ENCODE peak calls at places on chromosomes 12 and 14, in seven cellular contexts. H, I, O, W, G, U and L are unnamed samples.

GRCh38 chr12:94807951-94808350 is 157.6 kb upstream of the TMCC3 start:
- DNase-seq in U (no peak), G (no peak), H (no peak), O (no peak), I (no peak), W (no peak), L (no peak)

GRCh38 chr12:42308390-42308789 is 17.5 kb downstream of the ZCRB1 start:
- DNase-seq in O (no peak), G (no peak), U (no peak), H (no peak), I (no peak), W (no peak), L (no peak)

GRCh38 chr14:64447890-64448667 is 17.2 kb upstream of the AKAP5 start:
- DNase-seq in H (no peak), U (no peak), I (no peak), G (peak; percentile 18), W (no peak), O (peak; percentile 82), L (no peak)

GRCh38 chr12:130026608-130027176 is 122.9 kb upstream of the TMEM132D start:
- DNase-seq in G (peak; percentile 51), U (peak; percentile 47), I (no peak), W (no peak), H (peak; percentile 35), O (no peak), L (peak; percentile 60)

GRCh38 chr12:65787056-65787855 is 37.0 kb upstream of the HMGA2 start:
- DNase-seq in G (no peak), H (no peak), W (peak; percentile 25), U (no peak), O (no peak), I (no peak), L (peak; percentile 86)

GRCh38 chr14:55107766-55108554 is 21.1 kb upstream of the LGALS3 start:
- DNase-seq in O (peak; percentile 60), U (no peak), W (peak; percentile 90), I (peak; percentile 86), H (peak; percentile 80), G (peak; percentile 83), L (peak; percentile 72)

GRCh38 chr12:110349521-110350151 is 53.9 kb downstream of the ANAPC7 start:
- DNase-seq in I (no peak), U (no peak), H (no peak), O (no peak), G (no peak), W (no peak), L (peak; percentile 44)

GRCh38 chr14:64410084-64410774 is 22.1 kb downstream of the MTHFD1 start:
- DNase-seq in U (no peak), I (no peak), H (no peak), W (no peak), G (peak; percentile 89), O (no peak), L (no peak)

GRCh38 chr14:103550451-103551337 is 11.8 kb downstream of the BAG5 start:
- DNase-seq in G (no peak), O (peak; percentile 40), I (no peak), U (no peak), H (no peak), W (peak; percentile 36), L (no peak)

GRCh38 chr12:58841058-58841798 is 79.1 kb downstream of the LRIG3 start:
- DNase-seq in O (no peak), H (no peak), U (no peak), W (peak; percentile 24), G (peak; percentile 35), I (no peak), L (no peak)

GRCh38 chr12:50929831-50930230 is 22.5 kb upstream of the HIGD1C start:
- DNase-seq in H (no peak), I (no peak), U (no peak), W (no peak), G (no peak), O (no peak), L (no peak)

GRCh38 chr12:120209851-120210250 is 8.9 kb upstream of the RPLP0 start:
- DNase-seq in G (no peak), W (no peak), O (no peak), H (no peak), I (no peak), U (no peak), L (no peak)

GRCh38 chr14:87133073-87133815 is 859.7 kb downstream of the GALC start:
- DNase-seq in H (no peak), I (no peak), W (peak; percentile 19), U (peak; percentile 63), G (peak; percentile 22), O (no peak), L (peak; percentile 29)

GRCh38 chr14:21096438-21096837 is 2.0 kb downstream of the ZNF219 start:
- DNase-seq in I (no peak), H (no peak), G (no peak), U (no peak), O (no peak), W (no peak), L (no peak)

GRCh38 chr12:53200458-53201169 is 6.4 kb downstream of the ITGB7 start:
- DNase-seq in H (no peak), O (no peak), G (no peak), U (peak; percentile 81), W (no peak), I (no peak), L (no peak)

GRCh38 chr12:63967781-63968180 is 123.3 kb downstream of the SRGAP1 start:
- DNase-seq in G (no peak), O (no peak), H (no peak), W (no peak), I (no peak), U (no peak), L (no peak)

GRCh38 chr14:23727566-23728335 is 91.6 kb downstream of the DHRS2 start:
- DNase-seq in G (peak; percentile 92), O (no peak), I (no peak), W (no peak), U (peak; percentile 43), H (no peak), L (peak; percentile 52)

GRCh38 chr12:68270358-68270757 is 17.0 kb upstream of the IL22 start:
- DNase-seq in W (no peak), U (no peak), H (no peak), G (no peak), O (no peak), I (no peak), L (no peak)

GRCh38 chr12:68272732-68273131 is 19.3 kb upstream of the IL22 start:
- DNase-seq in O (no peak), W (no peak), H (no peak), I (no peak), G (no peak), U (no peak), L (no peak)

GRCh38 chr12:68269727-68270126 is 16.3 kb upstream of the IL22 start:
- DNase-seq in H (no peak), G (peak; percentile 72), W (no peak), O (no peak), U (no peak), I (no peak), L (no peak)

GRCh38 chr12:68268971-68269370 is 15.6 kb upstream of the IL22 start:
- DNase-seq in O (no peak), W (no peak), I (no peak), U (no peak), H (no peak), G (no peak), L (no peak)

GRCh38 chr12:68271346-68271745 is 17.9 kb upstream of the IL22 start:
- DNase-seq in I (no peak), O (no peak), W (no peak), U (no peak), G (no peak), H (no peak), L (no peak)
- H3K4me1 ChIP-seq in I (no peaks in the 10 kb centered on the region), O (no peaks in the 10 kb centered on the region), W (no peaks in the 10 kb centered on the region), U (no peaks in the 10 kb centered on the region), G (no peaks in the 10 kb centered on the region), H (no peaks in the 10 kb centered on the region), L (no peaks in the 10 kb centered on the region)

DNA sequence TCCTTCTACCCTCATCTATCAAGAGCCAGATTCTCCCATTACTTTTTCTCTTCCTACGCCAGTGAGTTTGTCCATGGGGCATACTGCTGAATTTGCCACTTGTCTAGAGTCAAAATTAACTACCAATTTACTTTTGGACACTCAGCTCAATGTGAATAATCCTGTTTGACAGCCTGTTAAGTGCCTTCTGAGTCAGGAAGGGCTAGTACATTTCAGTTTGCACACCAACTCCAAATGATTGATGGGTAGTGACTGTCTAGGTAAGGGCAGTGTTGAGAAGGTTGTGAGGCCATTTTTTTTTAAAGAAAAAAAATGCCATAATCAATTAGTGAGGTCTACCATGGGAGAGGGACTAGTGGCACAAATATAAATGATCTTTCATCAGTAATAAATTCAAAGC is 21.8 kb upstream of the TRIM9 start:
- DNase-seq in G (no peak), W (no peak), U (no peak), H (no peak), I (no peak), O (no peak), L (no peak)
- H3K4me1 ChIP-seq in G (no peaks in the 10 kb centered on the region), W (no peaks in the 10 kb centered on the region), U (no peaks in the 10 kb centered on the region), H (no peaks in the 10 kb centered on the region), I (no peaks in the 10 kb centered on the region), O (no peaks in the 10 kb centered on the region), L (no peaks in the 10 kb centered on the region)

DNA sequence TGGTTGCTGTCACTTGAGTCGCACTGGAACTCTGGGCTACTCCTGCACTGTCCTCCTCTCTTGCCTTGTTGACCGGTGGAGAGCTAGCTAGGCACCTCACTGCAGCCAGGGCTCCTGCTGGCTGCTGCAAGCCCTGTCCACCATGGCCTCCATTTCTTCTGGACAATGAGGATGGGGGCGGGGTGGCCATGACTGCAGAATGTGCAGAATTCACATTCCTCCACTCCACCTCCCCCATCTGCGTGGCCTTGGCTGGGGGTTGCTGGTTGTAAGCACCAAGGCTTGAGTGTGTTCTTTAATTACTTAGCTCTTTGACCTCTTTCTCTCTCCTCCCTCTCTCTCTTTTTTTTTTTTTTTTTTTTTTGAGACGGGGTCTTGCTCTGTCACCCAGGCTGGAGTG is 248.5 kb downstream of the PCNX1 start:
- DNase-seq in O (no peak), G (no peak), W (no peak), I (no peak), H (no peak), U (no peak), L (no peak)
- H3K4me1 ChIP-seq in O (no peaks in the 10 kb centered on the region), G (no peaks in the 10 kb centered on the region), W (no peaks in the 10 kb centered on the region), I (no peaks in the 10 kb centered on the region), H (no peaks in the 10 kb centered on the region), U (no peaks in the 10 kb centered on the region), L (no peaks in the 10 kb centered on the region)

GRCh38 chr12:70664463-70664862 is 27.2 kb upstream of the PTPRB start:
- DNase-seq in W (no peak), H (no peak), I (no peak), G (peak; percentile 11), O (no peak), U (no peak), L (peak; percentile 8)
- H3K4me1 ChIP-seq in W (peaks cover 21% of the 10 kb centered on the region), H (no peaks in the 10 kb centered on the region), I (no peaks in the 10 kb centered on the region), G (no peaks in the 10 kb centered on the region), O (no peaks in the 10 kb centered on the region), U (no peaks in the 10 kb centered on the region), L (peaks cover 39% of the 10 kb centered on the region)

DNA sequence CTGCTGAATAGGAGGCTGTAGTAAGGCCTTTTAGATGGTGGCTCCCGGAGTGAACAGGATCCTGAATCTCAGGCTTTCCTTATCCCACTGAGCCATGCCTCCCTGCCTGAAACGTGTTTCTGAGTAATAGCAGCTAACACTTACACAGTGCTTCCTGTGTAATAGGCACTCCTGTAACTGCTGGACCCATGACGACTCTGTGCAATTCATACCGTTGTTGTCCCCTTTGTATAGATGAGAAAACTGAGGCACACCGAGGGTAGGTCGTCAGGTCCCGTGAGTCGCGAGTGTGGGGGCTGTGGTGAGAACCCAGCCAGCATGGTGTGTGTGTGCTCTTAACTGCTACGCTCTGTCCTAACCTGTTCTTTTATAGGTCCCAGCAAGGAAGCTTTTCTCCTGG is 193.6 kb downstream of the CACNA1C start:
- DNase-seq in G (no peak), O (no peak), W (no peak), U (no peak), H (no peak), I (no peak), L (no peak)
- H3K4me1 ChIP-seq in G (peaks cover 5% of the 10 kb centered on the region), O (no peaks in the 10 kb centered on the region), W (peaks cover 100% of the 10 kb centered on the region), U (peaks cover 88% of the 10 kb centered on the region), H (peaks cover 23% of the 10 kb centered on the region), I (peaks cover 9% of the 10 kb centered on the region), L (no peaks in the 10 kb centered on the region)